ENCODE peak calls at places on chromosomes 11 and 22, in four cellular contexts. V, K, Y and F are unnamed samples.

GRCh38 chr11:117808768-117809167 is 11.8 kb upstream of the DSCAML1 start:
- DNase-seq in V (no peak), K (peak; percentile 44), Y (no peak), F (peak; percentile 25)

GRCh38 chr11:134509381-134510068 is 97.5 kb upstream of the B3GAT1 start:
- DNase-seq in V (no peak), K (no peak), Y (no peak), F (no peak)

GRCh38 chr11:40215605-40216004 is 1243.8 kb downstream of the LRRC4C start:
- DNase-seq in V (no peak), K (no peak), Y (no peak), F (no peak)

GRCh38 chr22:38190581-38190980 is 9.0 kb upstream of the PLA2G6 start:
- DNase-seq in V (no peak), K (no peak), Y (no peak), F (no peak)

GRCh38 chr11:3823303-3823702 is 14.9 kb downstream of the PGAP2 start:
- DNase-seq in V (no peak), K (peak; percentile 29), Y (no peak), F (no peak)

GRCh38 chr11:110366234-110366633 is 63.5 kb upstream of the FDX1 start:
- DNase-seq in V (no peak), K (peak; percentile 46), Y (no peak), F (no peak)

GRCh38 chr11:61918251-61919112 is 1.1 kb upstream of the RAB3IL1 start:
- DNase-seq in V (no peak), K (no peak), Y (no peak), F (no peak)

GRCh38 chr22:20186183-20186870 is 35.5 kb upstream of the CCDC188 start:
- DNase-seq in V (peak; percentile 44), K (peak; percentile 25), Y (peak; percentile 81), F (peak; percentile 86)

GRCh38 chr11:93813974-93814373 is 29.9 kb downstream of the MED17 start:
- DNase-seq in V (no peak), K (no peak), Y (no peak), F (no peak)

GRCh38 chr11:34926831-34927132 is 10.4 kb downstream of the PDHX start:
- DNase-seq in V (no peak), K (no peak), Y (no peak), F (no peak)

GRCh38 chr22:31932863-31933262 is 11.5 kb upstream of the YWHAH start:
- DNase-seq in V (peak; percentile 34), K (no peak), Y (no peak), F (no peak)

GRCh38 chr11:33135216-33135615 is 26.1 kb downstream of the CSTF3 start:
- DNase-seq in V (no peak), K (no peak), Y (no peak), F (no peak)

GRCh38 chr11:123235687-123236261 is 40.7 kb upstream of the CLMP start:
- DNase-seq in V (no peak), K (no peak), Y (no peak), F (no peak)

GRCh38 chr22:38872831-38873248 is 824 bp upstream of the CBX6 start:
- DNase-seq in V (no peak), K (peak; percentile 37), Y (peak; percentile 66), F (peak; percentile 70)

GRCh38 chr22:20156042-20156389 is 5.2 kb upstream of the CCDC188 start:
- DNase-seq in V (no peak), K (no peak), Y (no peak), F (no peak)

GRCh38 chr11:20671856-20672546 is 2.6 kb downstream of the NELL1 start:
- DNase-seq in V (peak; percentile 7), K (peak; percentile 20), Y (no peak), F (peak; percentile 4)

GRCh38 chr11:316031-316701 is 2.3 kb downstream of the IFITM1 start:
- DNase-seq in V (no peak), K (no peak), Y (peak; percentile 29), F (peak; percentile 63)

GRCh38 chr22:45009881-45010531 is at the start of gene PHF21B:
- DNase-seq in V (no peak), K (peak; percentile 71), Y (peak; percentile 86), F (peak; percentile 13)

GRCh38 chr11:126403039-126403438 is 47.6 kb downstream of the ST3GAL4 start:
- DNase-seq in V (no peak), K (peak; percentile 41), Y (no peak), F (no peak)

GRCh38 chr22:25060522-25061071 is 108.1 kb downstream of the KIAA1671 start:
- DNase-seq in V (no peak), K (no peak), Y (no peak), F (peak; percentile 16)

GRCh38 chr11:14645247-14645912 is 1.8 kb downstream of the PDE3B start:
- DNase-seq in V (peak; percentile 28), K (no peak), Y (no peak), F (peak; percentile 51)

GRCh38 chr11:70501026-70501901 is 102.9 kb downstream of the CTTN start:
- DNase-seq in V (no peak), K (no peak), Y (no peak), F (no peak)

GRCh38 chr22:29073618-29074275 is 912 bp downstream of the KREMEN1 start:
- DNase-seq in V (peak; percentile 54), K (no peak), Y (peak; percentile 73), F (no peak)

GRCh38 chr11:132921597-132921996 is 610.7 kb downstream of the OPCML start:
- DNase-seq in V (no peak), K (no peak), Y (no peak), F (no peak)

GRCh38 chr11:79950172-79950571 is 509.3 kb upstream of the TENM4 start:
- DNase-seq in V (no peak), K (no peak), Y (no peak), F (no peak)

GRCh38 chr11:110251837-110252236 is 44.6 kb downstream of the RDX start:
- DNase-seq in V (no peak), K (peak; percentile 31), Y (no peak), F (no peak)

GRCh38 chr22:38267086-38267485 is 5.7 kb downstream of the TMEM184B start:
- DNase-seq in V (no peak), K (no peak), Y (no peak), F (peak; percentile 24)

GRCh38 chr22:19629720-19630419 is 84.4 kb upstream of the SEPTIN5 start:
- DNase-seq in V (peak; percentile 65), K (peak; percentile 70), Y (peak; percentile 92), F (peak; percentile 100)

GRCh38 chr11:11620966-11621880 is 582 bp downstream of the GALNT18 start:
- DNase-seq in V (no peak), K (peak; percentile 32), Y (no peak), F (no peak)

GRCh38 chr11:119472186-119472855 is 49.3 kb upstream of the THY1 start:
- DNase-seq in V (peak; percentile 84), K (no peak), Y (no peak), F (no peak)

GRCh38 chr11:575324-575995 is 810 bp upstream of the PHRF1 start:
- DNase-seq in V (peak; percentile 59), K (no peak), Y (peak; percentile 74), F (no peak)

GRCh38 chr11:85746640-85747039 is 60.6 kb upstream of the CCDC89 start:
- DNase-seq in V (no peak), K (no peak), Y (no peak), F (no peak)

GRCh38 chr11:8261316-8261715 is 2.4 kb downstream of the LMO1 start:
- DNase-seq in V (no peak), K (no peak), Y (no peak), F (no peak)

GRCh38 chr11:88016392-88017020 is 158.7 kb downstream of the RAB38 start:
- DNase-seq in V (peak; percentile 78), K (peak; percentile 84), Y (peak; percentile 68), F (peak; percentile 73)

GRCh38 chr11:67600324-67601029 is 6.3 kb upstream of the NDUFV1 start:
- DNase-seq in V (no peak), K (no peak), Y (no peak), F (no peak)

GRCh38 chr11:202490-202889 is 4.7 kb downstream of the BET1L start:
- DNase-seq in V (no peak), K (no peak), Y (no peak), F (no peak)

GRCh38 chr11:126165366-126166156 is 45.9 kb downstream of the RPUSD4 start:
- DNase-seq in V (peak; percentile 43), K (no peak), Y (no peak), F (no peak)

GRCh38 chr11:45079567-45079942 is 66.9 kb upstream of the PRDM11 start:
- DNase-seq in V (no peak), K (no peak), Y (no peak), F (no peak)

GRCh38 chr11:1165256-1166041 is 7.7 kb downstream of the MUC5AC start:
- DNase-seq in V (no peak), K (no peak), Y (peak; percentile 9), F (no peak)

GRCh38 chr22:46538816-46539163 is 1.4 kb upstream of the CELSR1 start:
- DNase-seq in V (no peak), K (peak; percentile 26), Y (no peak), F (peak; percentile 14)

GRCh38 chr22:46537221-46537945 is at the start of gene CELSR1:
- DNase-seq in V (no peak), K (peak; percentile 77), Y (peak; percentile 58), F (peak; percentile 66)

GRCh38 chr22:46539169-46539568 is 1.7 kb upstream of the CELSR1 start:
- DNase-seq in V (no peak), K (no peak), Y (no peak), F (no peak)

GRCh38 chr22:46536559-46537220 is 730 bp downstream of the CELSR1 start:
- DNase-seq in V (no peak), K (peak; percentile 24), Y (peak; percentile 39), F (no peak)

GRCh38 chr22:46537946-46538815 is 761 bp upstream of the CELSR1 start:
- DNase-seq in V (no peak), K (peak; percentile 70), Y (peak; percentile 57), F (no peak)
- TF ChIP-seq NR3C1 in V (no peak), K (no peak), Y (no peak), F (no peak)

GRCh38 chr22:30668306-30668655 is 606 bp upstream of the DUSP18 start:
- DNase-seq in V (no peak), K (no peak), Y (no peak), F (no peak)
- TF ChIP-seq NR3C1 in V (no peak), K (no peak), Y (no peak), F (no peak)

DNA sequence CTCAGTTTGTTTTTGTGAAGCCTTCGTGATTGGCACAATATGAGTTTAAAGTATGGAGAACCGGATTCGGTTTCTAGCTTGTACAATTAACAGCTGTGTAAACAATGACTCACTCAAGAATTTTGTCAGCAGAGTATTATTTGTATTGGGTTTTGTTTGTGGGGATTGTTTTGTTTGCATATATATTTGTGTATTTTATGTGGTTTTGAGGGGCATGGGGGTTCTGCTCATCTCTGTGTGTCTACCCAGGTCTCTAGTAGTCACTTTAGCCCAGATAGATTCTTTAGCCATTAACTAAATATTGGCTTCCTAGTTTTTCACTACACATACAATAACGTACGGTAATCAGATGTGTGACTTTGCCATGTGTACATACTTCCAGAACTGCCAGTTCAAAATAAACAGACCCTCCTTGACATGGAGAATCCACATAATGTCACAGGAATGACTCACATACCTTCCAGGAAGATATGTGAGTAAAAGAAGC is 7.5 kb upstream of the MS4A7 start:
- DNase-seq in V (peak; percentile 27), K (peak; percentile 19), Y (no peak), F (no peak)
- TF ChIP-seq NR3C1 in V (no peak), K (no peak), Y (no peak), F (no peak)

GRCh38 chr11:73384871-73385692 is 8.9 kb downstream of the RELT start:
- DNase-seq in V (no peak), K (no peak), Y (no peak), F (peak; percentile 71)
- TF ChIP-seq NR3C1 in V (no peak), K (no peak), Y (no peak), F (no peak)